ENCODE peak calls at places on chromosomes 13 and 19, in eight cellular contexts. E is prostate gland, D is heart left ventricle, F is Peyer's patch, T is right lobe of liver, N is H1, X is stomach, G is adrenal gland. M is an unnamed sample.
A peak's percentile ranks its signal among the peaks of the same experiment; 100 is the strongest.

GRCh38 chr13:72507394-72508199 is 219.8 kb downstream of the MZT1 start:
- DNase-seq in F (no peak), T (no peak), E (no peak), D (no peak), X (no peak), G (no peak), N (no peak), M (no peak)

GRCh38 chr19:18294467-18294864 is 13.0 kb upstream of the JUND start:
- DNase-seq in T (no peak), X (peak; percentile 66), E (peak; percentile 41), F (peak; percentile 93), D (no peak), G (peak; percentile 75), N (no peak), M (no peak)

GRCh38 chr13:90382425-90382824 is 965.1 kb upstream of the MIR17HG start:
- DNase-seq in D (no peak), F (no peak), N (no peak), T (no peak), X (no peak), G (no peak), E (no peak), M (no peak)

GRCh38 chr13:50334944-50335343 is 319.7 kb downstream of the KCNRG start:
- DNase-seq in G (no peak), F (no peak), T (no peak), X (no peak), D (no peak), E (no peak), N (no peak), M (no peak)

GRCh38 chr13:111902726-111903125 is 164.2 kb upstream of the SOX1 start:
- DNase-seq in N (no peak), T (no peak), E (no peak), F (no peak), D (no peak), X (no peak), G (peak; percentile 1), M (no peak)

GRCh38 chr19:17841810-17842662 is 5.7 kb downstream of the JAK3 start:
- DNase-seq in F (peak; percentile 71), N (peak; percentile 97), X (peak; percentile 86), G (peak; percentile 83), D (peak; percentile 70), E (peak; percentile 48), T (peak; percentile 76), M (peak; percentile 65)

GRCh38 chr19:31979949-31980670 is 365.3 kb upstream of the ZNF507 start:
- DNase-seq in D (no peak), T (no peak), G (no peak), F (no peak), E (no peak), N (no peak), X (no peak), M (no peak)

GRCh38 chr13:112204881-112205327 is 138.0 kb downstream of the SOX1 start:
- DNase-seq in N (no peak), G (no peak), D (peak; percentile 40), T (no peak), F (no peak), E (no peak), X (no peak), M (no peak)

GRCh38 chr13:33310245-33311038 is 24.9 kb upstream of the STARD13 start:
- DNase-seq in N (no peak), G (no peak), D (no peak), X (no peak), E (no peak), T (no peak), F (no peak), M (no peak)

GRCh38 chr13:35475131-35475959 is 1.1 kb downstream of the MAB21L1 start:
- DNase-seq in G (peak; percentile 40), D (peak; percentile 61), T (no peak), X (peak; percentile 39), E (no peak), N (no peak), F (peak; percentile 48), M (peak; percentile 52)

GRCh38 chr19:38434549-38435051 is 1.1 kb downstream of the RYR1 start:
- DNase-seq in F (no peak), T (no peak), E (no peak), X (no peak), G (peak; percentile 36), N (no peak), D (peak; percentile 52), M (no peak)

GRCh38 chr19:49200238-49200862 is 42.8 kb downstream of the TRPM4 start:
- DNase-seq in F (no peak), T (no peak), G (no peak), X (no peak), E (no peak), N (no peak), D (no peak), M (no peak)
- TF ChIP-seq POLR2A in F (no peak), T (no peak), G (no peak), X (no peak), E (no peak), N (no peak), D (no peak), M (no peak)

GRCh38 chr13:27789495-27790303 is 2.6 kb upstream of the GSX1 start:
- DNase-seq in X (no peak), E (no peak), N (no peak), G (no peak), T (no peak), F (no peak), D (no peak), M (no peak)
- H3K4me3 ChIP-seq in X (peak overlapping the region; percentile 46), E (no peak overlapping the region), N (peak overlapping the region; percentile 14), G (no peak overlapping the region), T (no peak overlapping the region), F (peak overlapping the region; percentile 44), D (peak overlapping the region; percentile 28), M (no peak overlapping the region)

DNA sequence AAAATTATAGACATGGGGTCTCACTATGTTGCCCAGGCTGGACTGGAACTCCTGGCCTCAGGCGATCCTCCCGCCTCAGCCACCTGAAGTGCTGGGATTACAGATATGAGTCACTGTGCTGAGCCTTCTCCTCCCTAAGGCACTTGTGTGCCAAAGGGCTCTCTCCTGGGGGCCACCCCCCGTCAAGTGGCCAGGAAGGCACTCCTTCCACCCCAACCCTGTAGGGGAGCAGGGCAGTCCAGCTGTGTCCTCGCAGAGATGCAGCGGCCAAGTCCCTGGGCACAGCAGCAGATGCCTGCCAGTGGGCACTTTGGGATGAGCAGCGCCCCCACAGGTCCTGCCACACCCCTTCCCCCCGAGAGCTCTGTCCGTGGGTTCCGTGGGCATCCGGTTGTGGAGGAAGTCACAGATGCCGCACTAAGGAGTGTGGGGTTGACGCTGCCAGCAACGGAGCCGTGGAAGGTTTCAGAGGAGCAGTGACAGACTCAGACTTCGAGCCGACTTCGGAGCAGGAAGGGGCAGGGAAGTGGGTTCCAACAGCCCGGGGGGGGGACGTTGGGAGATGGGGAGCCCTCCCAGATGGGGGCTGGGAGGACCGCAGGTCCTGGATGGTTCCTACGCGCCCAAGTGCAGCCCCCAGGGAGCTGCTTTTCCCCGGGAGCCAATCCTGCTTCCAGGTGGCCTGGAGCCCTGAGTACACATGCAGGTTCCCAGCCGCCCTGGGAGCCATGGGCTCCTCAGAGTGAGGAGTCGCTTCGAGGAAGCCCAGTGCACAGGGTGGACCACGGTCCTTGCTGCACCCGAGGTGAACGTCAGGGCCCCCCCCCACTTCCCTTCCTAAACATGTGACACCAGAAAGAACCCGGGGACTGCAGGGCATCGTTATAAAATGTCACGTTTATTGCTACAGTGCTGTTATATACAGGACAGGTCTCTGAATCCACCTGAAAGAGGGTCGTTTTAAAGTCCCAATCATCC is 3.4 kb upstream of the UQCR11 start:
- DNase-seq in D (no peak), T (no peak), N (no peak), G (no peak), E (no peak), X (no peak), F (peak; percentile 77), M (no peak)
- TF ChIP-seq POLR2A in D (no peak), T (no peak), N (peak; percentile 18), G (no peak), E (no peak), X (no peak), F (no peak), M (no peak)

DNA sequence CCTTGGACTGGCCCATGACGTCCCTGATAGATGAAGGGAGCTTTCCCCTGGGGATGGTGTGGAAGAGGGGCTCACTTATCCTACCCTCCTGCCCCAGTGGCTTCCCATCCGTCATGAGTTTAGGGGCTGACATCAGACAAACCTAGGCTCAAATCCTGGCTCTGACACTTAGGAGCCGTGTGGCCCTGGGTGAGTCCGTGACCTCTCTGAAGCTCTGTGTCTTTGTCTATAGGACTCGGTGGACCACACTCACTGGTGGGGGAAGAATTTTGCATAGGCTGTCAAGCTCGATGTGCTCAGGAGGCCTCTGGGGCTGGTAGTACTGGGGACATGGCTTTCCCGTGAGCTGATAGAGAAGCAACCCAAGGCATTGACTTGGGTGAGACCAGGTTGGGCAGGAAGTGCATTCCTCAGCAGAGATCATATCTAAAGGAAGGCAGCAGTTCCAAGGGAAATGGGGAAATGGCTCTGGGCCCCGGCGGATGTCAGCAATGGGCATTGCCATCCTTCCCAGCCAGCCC is 17.4 kb upstream of the AP1M2 start:
- DNase-seq in F (peak; percentile 75), N (no peak), D (no peak), E (no peak), T (no peak), G (no peak), X (peak; percentile 35), M (no peak)
- H3K4me3 ChIP-seq in F (peak overlapping the region; percentile 100), N (no peak overlapping the region), D (peak overlapping the region; percentile 94), E (no peak overlapping the region), T (no peak overlapping the region), G (no peak overlapping the region), X (peak overlapping the region; percentile 92), M (peak overlapping the region; percentile 98)

GRCh38 chr19:51788936-51789795 is 5.8 kb upstream of the FPR3 start:
- DNase-seq in T (no peak), N (no peak), X (no peak), D (peak; percentile 29), F (no peak), G (no peak), E (no peak), M (no peak)
- TF ChIP-seq POLR2A in T (no peak), N (no peak), X (no peak), D (no peak), F (no peak), G (no peak), E (no peak), M (no peak)

GRCh38 chr13:40565282-40566148 is 100.9 kb downstream of the FOXO1 start:
- DNase-seq in D (no peak), E (no peak), X (no peak), T (no peak), G (no peak), F (no peak), N (no peak), M (no peak)
- H3K4me3 ChIP-seq in D (no peak overlapping the region), E (no peak overlapping the region), X (no peak overlapping the region), T (no peak overlapping the region), G (no peak overlapping the region), F (no peak overlapping the region), N (no peak overlapping the region), M (no peak overlapping the region)

M was measured in tibial nerve.